ENCODE peak calls at places on chromosomes 2 and 18, in nine cellular contexts. Q is Calu3; S is AG08396; R is stimulated activated CD8-positive, alpha-beta memory T cell treated with anti-CD3 and anti-CD28 coated beads, Interleukin-4, amount 100 ng/mL, for 1 hour; C is activated effector memory CD4-positive, alpha-beta T cell treated with anti-CD3 and anti-CD28 coated beads, Interleukin-2, amount 50 U/mL, for 16 hours; Y is neural crest cell; D is Daoy; M is hippocampal formation; I is cortex of kidney. G is an unnamed sample.

GRCh38 chr2:43459455-43459854 is 136.4 kb downstream of the THADA start:
- DNase-seq in Q (no peak), M (no peak), S (no peak), I (no peak), D (peak), Y (no peak), R (no peak), C (no peak), G (no peak)

GRCh38 chr18:13164406-13164805 is 54.2 kb upstream of the LDLRAD4 start:
- DNase-seq in R (no peak), I (no peak), M (no peak), S (no peak), Y (no peak), C (no peak), Q (no peak), D (no peak), G (no peak)

GRCh38 chr2:39567507-39567906 is 98.2 kb upstream of the TMEM178A start:
- DNase-seq in Y (no peak), R (no peak), C (no peak), D (no peak), M (no peak), I (no peak), Q (no peak), S (no peak), G (no peak)

GRCh38 chr2:27191107-27191829 is 20.6 kb upstream of the ATRAID start:
- DNase-seq in D (peak), Q (peak), I (no peak), Y (peak), M (peak), S (peak), C (no peak), R (no peak), G (peak)

GRCh38 chr2:175832886-175833285 is 169.2 kb downstream of the LNPK start:
- DNase-seq in D (no peak), Y (no peak), S (no peak), C (no peak), Q (no peak), I (no peak), R (no peak), M (no peak), G (no peak)

GRCh38 chr2:216960926-216961325 is 101.1 kb upstream of the TNP1 start:
- DNase-seq in D (no peak), Y (no peak), M (no peak), I (no peak), R (no peak), Q (no peak), C (no peak), S (no peak), G (no peak)

GRCh38 chr18:78939105-78939504 is 40.5 kb upstream of the SALL3 start:
- DNase-seq in Q (no peak), Y (no peak), D (peak), M (no peak), C (no peak), I (no peak), R (no peak), S (no peak), G (no peak)

GRCh38 chr2:23703583-23704385 is 223.1 kb downstream of the ATAD2B start:
- DNase-seq in D (no peak), R (no peak), Y (no peak), M (no peak), S (peak), I (no peak), C (no peak), Q (no peak), G (no peak)

GRCh38 chr2:237878321-237879057 is 19.1 kb downstream of the RAMP1 start:
- DNase-seq in S (no peak), Y (no peak), Q (no peak), D (no peak), M (no peak), I (no peak), C (peak), R (no peak), G (no peak)

GRCh38 chr2:188976545-188977268 is 2.5 kb downstream of the COL3A1 start:
- DNase-seq in C (no peak), D (peak), Q (no peak), I (no peak), M (no peak), S (no peak), Y (no peak), R (no peak), G (no peak)

GRCh38 chr2:71886241-71886640 is 261.4 kb downstream of the CYP26B1 start:
- DNase-seq in D (no peak), R (no peak), I (no peak), M (no peak), Q (no peak), S (no peak), Y (no peak), C (no peak), G (no peak)

GRCh38 chr2:185338104-185338503 is 400.5 kb upstream of the FSIP2 start:
- DNase-seq in Q (no peak), R (no peak), Y (no peak), I (no peak), M (no peak), C (no peak), S (no peak), D (no peak), G (no peak)

GRCh38 chr2:119015849-119016248 is 73.9 kb downstream of the MARCO start:
- DNase-seq in M (no peak), Y (no peak), S (no peak), C (no peak), D (no peak), I (no peak), Q (no peak), R (no peak), G (no peak)